ENCODE peak calls at places on chromosomes 13 and 19, in six cellular contexts. S is fibroblast of mammary gland, X is foreskin fibroblast, J is cardiac muscle cell, M is lung, V is A549. E is an unnamed sample.

GRCh38 chr19:888615-889385 is 4.2 kb downstream of the MED16 start:
- DNase-seq in S (no peak), X (no peak), J (no peak), M (no peak), V (no peak), E (no peak)

GRCh38 chr19:58002384-58003152 is at the start of gene ZNF606:
- DNase-seq in S (peak; percentile 81), X (peak; percentile 96), J (peak; percentile 93), M (peak; percentile 85), V (peak; percentile 95), E (peak; percentile 85)

GRCh38 chr19:30444686-30445232 is 72.6 kb downstream of the ZNF536 start:
- DNase-seq in S (no peak), X (no peak), J (no peak), M (no peak), V (no peak), E (no peak)

GRCh38 chr13:85406269-85406975 is 392.8 kb downstream of the SLITRK6 start:
- DNase-seq in S (no peak), X (no peak), J (no peak), M (no peak), V (no peak), E (no peak)

GRCh38 chr19:641702-642101 is 2.0 kb downstream of the FGF22 start:
- DNase-seq in S (no peak), X (no peak), J (no peak), M (no peak), V (no peak), E (no peak)

GRCh38 chr19:43765109-43765876 is 10.5 kb upstream of the SMG9 start:
- DNase-seq in S (peak; percentile 97), X (peak; percentile 98), J (no peak), M (no peak), V (peak; percentile 95), E (no peak)

GRCh38 chr19:29614046-29614445 is 8.0 kb downstream of the POP4 start:
- DNase-seq in S (no peak), X (no peak), J (no peak), M (no peak), V (no peak), E (no peak)

GRCh38 chr19:2286402-2287140 is 4.6 kb upstream of the PEAK3 start:
- DNase-seq in S (no peak), X (no peak), J (no peak), M (no peak), V (no peak), E (no peak)

GRCh38 chr13:76942363-76942762 is 5.9 kb upstream of the ACOD1 start:
- DNase-seq in S (no peak), X (no peak), J (no peak), M (no peak), V (no peak), E (no peak)

GRCh38 chr13:111639994-111640393 is 319.6 kb downstream of the TEX29 start:
- DNase-seq in S (no peak), X (no peak), J (no peak), M (no peak), V (no peak), E (no peak)

GRCh38 chr13:105219636-105220035 is 1315.8 kb downstream of the EFNB2 start:
- DNase-seq in S (peak; percentile 5), X (peak; percentile 72), J (no peak), M (no peak), V (no peak), E (no peak)

GRCh38 chr13:21320642-21321034 is 138.5 kb downstream of the ZDHHC20 start:
- DNase-seq in S (no peak), X (no peak), J (no peak), M (no peak), V (no peak), E (no peak)

GRCh38 chr19:3982701-3983541 is 2.3 kb downstream of the EEF2 start:
- DNase-seq in S (peak; percentile 84), X (peak; percentile 80), J (no peak), M (no peak), V (no peak), E (no peak)

GRCh38 chr19:38134538-38135149 is 89.4 kb downstream of the DPF1 start:
- DNase-seq in S (peak; percentile 59), X (peak; percentile 63), J (peak; percentile 67), M (no peak), V (peak; percentile 74), E (peak; percentile 48)

GRCh38 chr13:25890671-25891212 is 161.1 kb downstream of the SHISA2 start:
- DNase-seq in S (no peak), X (no peak), J (no peak), M (no peak), V (no peak), E (no peak)

GRCh38 chr13:31982540-31982939 is 49.0 kb upstream of the FRY start:
- DNase-seq in S (peak; percentile 97), X (peak; percentile 96), J (no peak), M (peak; percentile 75), V (peak; percentile 76), E (no peak)

GRCh38 chr19:46515290-46515609 is 19.6 kb upstream of the PNMA8B start:
- DNase-seq in S (no peak), X (no peak), J (no peak), M (no peak), V (no peak), E (no peak)

GRCh38 chr13:28239374-28239773 is 101.0 kb downstream of the PAN3 start:
- DNase-seq in S (peak; percentile 85), X (peak; percentile 6), J (no peak), M (no peak), V (no peak), E (no peak)

GRCh38 chr13:31201341-31202024 is 1.7 kb downstream of the B3GLCT start:
- DNase-seq in S (peak; percentile 83), X (peak; percentile 83), J (no peak), M (no peak), V (no peak), E (no peak)

GRCh38 chr13:50208826-50209335 is 193.6 kb downstream of the KCNRG start:
- DNase-seq in S (peak; percentile 97), X (peak; percentile 84), J (peak; percentile 56), M (peak; percentile 56), V (peak; percentile 54), E (peak; percentile 58)

GRCh38 chr19:31270897-31271568 is 78.2 kb downstream of the TSHZ3 start:
- DNase-seq in S (peak; percentile 87), X (peak; percentile 20), J (no peak), M (no peak), V (no peak), E (peak; percentile 35)

GRCh38 chr13:99347911-99348451 is 40.8 kb upstream of the GPR183 start:
- DNase-seq in S (no peak), X (no peak), J (no peak), M (no peak), V (no peak), E (no peak)

GRCh38 chr19:12611361-12611699 is 610 bp downstream of the ZNF791 start:
- DNase-seq in S (peak; percentile 71), X (peak; percentile 84), J (peak; percentile 77), M (peak; percentile 60), V (peak; percentile 75), E (peak; percentile 64)

GRCh38 chr13:103386341-103386740 is 320.1 kb upstream of the SLC10A2 start:
- DNase-seq in S (peak; percentile 17), X (peak; percentile 1), J (peak; percentile 72), M (no peak), V (peak; percentile 2), E (no peak)

GRCh38 chr13:41059466-41059865 is 1.8 kb upstream of the WBP4 start:
- DNase-seq in S (peak; percentile 44), X (peak; percentile 17), J (no peak), M (no peak), V (no peak), E (no peak)

GRCh38 chr19:45876411-45877197 is 9.3 kb downstream of the IRF2BP1 start:
- DNase-seq in S (no peak), X (peak; percentile 30), J (peak; percentile 41), M (no peak), V (no peak), E (peak; percentile 64)

GRCh38 chr19:36051236-36051635 is 2.8 kb downstream of the THAP8 start:
- DNase-seq in S (no peak), X (no peak), J (peak; percentile 50), M (no peak), V (peak; percentile 67), E (peak; percentile 18)

GRCh38 chr19:36058481-36059179 is 3.9 kb downstream of the WDR62 start:
- DNase-seq in S (no peak), X (no peak), J (no peak), M (no peak), V (no peak), E (no peak)

GRCh38 chr19:36054733-36055686 is at the start of gene WDR62:
- DNase-seq in S (peak; percentile 20), X (peak; percentile 97), J (peak; percentile 96), M (peak; percentile 91), V (peak; percentile 98), E (peak; percentile 98)

GRCh38 chr19:36051637-36052036 is 2.4 kb downstream of the THAP8 start:
- DNase-seq in S (no peak), X (no peak), J (no peak), M (no peak), V (no peak), E (no peak)

DNA sequence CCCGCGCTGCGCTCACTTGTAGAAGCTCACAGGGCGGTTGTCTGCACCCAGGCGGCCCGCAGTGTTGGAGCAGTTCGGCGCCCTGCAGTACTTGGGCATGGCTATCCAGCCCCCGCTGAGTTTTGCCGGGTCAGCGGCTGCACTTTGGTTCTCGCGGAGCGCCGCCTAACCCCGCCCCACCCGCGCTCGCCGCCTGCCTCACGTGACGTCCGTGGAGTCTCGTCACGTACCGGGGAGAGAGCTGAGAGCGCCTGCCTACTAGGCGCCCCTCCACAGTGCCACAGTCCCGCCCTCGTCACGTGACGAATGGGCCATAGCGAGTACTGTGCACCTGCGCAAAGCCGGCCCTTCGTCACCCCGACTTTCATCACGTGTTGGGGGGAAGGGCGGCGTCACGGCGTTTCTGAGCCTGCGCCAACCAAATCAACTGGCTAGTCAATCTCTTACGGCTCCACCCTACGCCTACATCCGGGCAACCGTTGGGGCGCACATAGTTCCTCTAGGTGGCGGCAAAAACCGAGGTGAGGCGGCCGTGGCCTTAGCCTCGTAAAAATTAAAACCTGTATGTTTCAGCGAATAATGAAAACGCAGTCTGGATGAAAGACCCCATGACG is at the start of gene THAP8:
- DNase-seq in S (peak; percentile 98), X (peak; percentile 100), J (peak; percentile 99), M (peak; percentile 100), V (peak; percentile 100), E (peak; percentile 97)
- TF ChIP-seq CTCF in S (peak; percentile 39), X (peak; percentile 45), J (peak; percentile 47), M (peak; percentile 9), V (peak; percentile 54), E (peak; percentile 16)

GRCh38 chr13:45683701-45684100 is 18.4 kb upstream of the CBY2 start:
- DNase-seq in S (no peak), X (no peak), J (no peak), M (no peak), V (no peak), E (peak; percentile 50)
- TF ChIP-seq CTCF in S (no peak), X (no peak), J (no peak), M (no peak), V (no peak), E (peak; percentile 24)

DNA sequence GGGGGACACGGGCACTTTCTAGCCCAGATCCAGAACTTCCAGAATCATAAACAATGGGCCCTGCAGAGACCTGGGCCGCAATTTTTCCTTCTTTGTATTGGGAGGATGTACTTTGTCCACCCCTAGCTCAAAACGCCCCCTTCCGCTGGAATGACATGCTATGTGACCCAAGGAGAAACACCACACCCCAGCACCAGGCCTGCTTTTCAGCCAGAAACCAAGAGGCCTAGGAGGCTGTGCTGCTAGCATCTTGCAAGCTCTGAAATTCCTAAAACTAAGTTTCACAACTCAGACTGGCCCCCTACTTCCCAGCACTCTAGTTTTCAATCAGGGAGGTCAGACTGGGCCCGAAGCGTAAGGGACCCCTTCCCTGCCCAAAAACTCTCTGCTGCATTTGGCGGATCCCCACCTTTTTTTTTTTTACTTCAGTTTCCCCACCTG is 538 bp downstream of the LSM4 start:
- DNase-seq in S (peak; percentile 70), X (peak; percentile 82), J (peak; percentile 63), M (peak; percentile 52), V (peak; percentile 74), E (peak; percentile 57)
- TF ChIP-seq CTCF in S (peak; percentile 25), X (peak; percentile 20), J (peak; percentile 24), M (no peak), V (peak; percentile 26), E (no peak)

GRCh38 chr19:5369962-5370367 is 29.4 kb upstream of the PTPRS start:
- DNase-seq in S (peak; percentile 28), X (peak; percentile 28), J (peak; percentile 50), M (peak; percentile 43), V (peak; percentile 63), E (peak; percentile 81)
- TF ChIP-seq CTCF in S (peak; percentile 66), X (peak; percentile 59), J (peak; percentile 78), M (no peak), V (peak; percentile 41), E (peak; percentile 63)